ENCODE peak calls at places on chromosomes 2 and 18, in seven cellular contexts. One of them, this sample, is unnamed.
A peak's percentile ranks its signal among the peaks of the same experiment; 100 is the strongest.

GRCh38 chr2:235598026-235598425 is 104.2 kb downstream of the AGAP1 start:
- DNase-seq in A549: no peak
- DNase-seq in neural crest cell: no peak
- DNase-seq in choroid plexus epithelial cell: no peak
- DNase-seq in amygdala: no peak
- DNase-seq in mesothelial cell of epicardium: no peak
- DNase-seq in lower lobe of right lung: no peak
- DNase-seq in this sample: no peak

GRCh38 chr2:127464470-127465257 is 46.4 kb downstream of the PROC start:
- DNase-seq in mesothelial cell of epicardium: no peak
- DNase-seq in A549: no peak
- DNase-seq in amygdala: no peak
- DNase-seq in lower lobe of right lung: no peak
- DNase-seq in neural crest cell: no peak
- DNase-seq in choroid plexus epithelial cell: no peak
- DNase-seq in this sample: no peak

GRCh38 chr2:238439093-238439849 is 12.5 kb downstream of the ASB1 start:
- DNase-seq in mesothelial cell of epicardium: no peak
- DNase-seq in neural crest cell: no peak
- DNase-seq in A549: peak; percentile 55
- DNase-seq in choroid plexus epithelial cell: peak; percentile 90
- DNase-seq in lower lobe of right lung: no peak
- DNase-seq in amygdala: no peak
- DNase-seq in this sample: no peak

GRCh38 chr18:58882039-58882438 is 17.4 kb downstream of the ZNF532 start:
- DNase-seq in mesothelial cell of epicardium: no peak
- DNase-seq in amygdala: no peak
- DNase-seq in choroid plexus epithelial cell: no peak
- DNase-seq in lower lobe of right lung: no peak
- DNase-seq in A549: no peak
- DNase-seq in neural crest cell: no peak
- DNase-seq in this sample: no peak

GRCh38 chr2:164542584-164543021 is 78.7 kb downstream of the GRB14 start:
- DNase-seq in mesothelial cell of epicardium: no peak
- DNase-seq in choroid plexus epithelial cell: peak; percentile 85
- DNase-seq in lower lobe of right lung: no peak
- DNase-seq in amygdala: no peak
- DNase-seq in A549: no peak
- DNase-seq in neural crest cell: no peak
- DNase-seq in this sample: no peak

GRCh38 chr2:128663371-128664050 is 344.8 kb upstream of the HS6ST1 start:
- DNase-seq in neural crest cell: no peak
- DNase-seq in choroid plexus epithelial cell: no peak
- DNase-seq in A549: no peak
- DNase-seq in amygdala: no peak
- DNase-seq in mesothelial cell of epicardium: no peak
- DNase-seq in lower lobe of right lung: no peak
- DNase-seq in this sample: no peak

GRCh38 chr2:209517436-209517835 is 93.6 kb downstream of the MAP2 start:
- DNase-seq in choroid plexus epithelial cell: no peak
- DNase-seq in A549: no peak
- DNase-seq in neural crest cell: no peak
- DNase-seq in lower lobe of right lung: no peak
- DNase-seq in amygdala: no peak
- DNase-seq in mesothelial cell of epicardium: no peak
- DNase-seq in this sample: no peak

GRCh38 chr2:207673431-207673830 is 38.0 kb upstream of the CCNYL1 start:
- DNase-seq in neural crest cell: no peak
- DNase-seq in A549: no peak
- DNase-seq in choroid plexus epithelial cell: no peak
- DNase-seq in amygdala: no peak
- DNase-seq in mesothelial cell of epicardium: no peak
- DNase-seq in lower lobe of right lung: no peak
- DNase-seq in this sample: no peak

GRCh38 chr18:31581498-31582197 is 10.0 kb upstream of the TTR start:
- DNase-seq in choroid plexus epithelial cell: peak; percentile 36
- DNase-seq in lower lobe of right lung: no peak
- DNase-seq in neural crest cell: no peak
- DNase-seq in A549: no peak
- DNase-seq in amygdala: no peak
- DNase-seq in mesothelial cell of epicardium: no peak
- DNase-seq in this sample: no peak

GRCh38 chr2:219782999-219783398 is 155.6 kb downstream of the SLC4A3 start:
- DNase-seq in amygdala: no peak
- DNase-seq in A549: no peak
- DNase-seq in lower lobe of right lung: no peak
- DNase-seq in neural crest cell: no peak
- DNase-seq in mesothelial cell of epicardium: no peak
- DNase-seq in choroid plexus epithelial cell: no peak
- DNase-seq in this sample: peak; percentile 6

GRCh38 chr2:71950256-71951066 is 197.2 kb downstream of the CYP26B1 start:
- DNase-seq in A549: no peak
- DNase-seq in lower lobe of right lung: no peak
- DNase-seq in neural crest cell: no peak
- DNase-seq in choroid plexus epithelial cell: no peak
- DNase-seq in amygdala: no peak
- DNase-seq in mesothelial cell of epicardium: peak; percentile 31
- DNase-seq in this sample: no peak

GRCh38 chr2:212032032-212032431 is 506.6 kb downstream of the ERBB4 start:
- DNase-seq in lower lobe of right lung: no peak
- DNase-seq in amygdala: no peak
- DNase-seq in mesothelial cell of epicardium: no peak
- DNase-seq in choroid plexus epithelial cell: peak; percentile 84
- DNase-seq in A549: no peak
- DNase-seq in neural crest cell: no peak
- DNase-seq in this sample: no peak

GRCh38 chr2:159185401-159186130 is 100.9 kb downstream of the WDSUB1 start:
- DNase-seq in mesothelial cell of epicardium: no peak
- DNase-seq in neural crest cell: no peak
- DNase-seq in lower lobe of right lung: no peak
- DNase-seq in choroid plexus epithelial cell: peak; percentile 62
- DNase-seq in amygdala: no peak
- DNase-seq in A549: peak; percentile 10
- DNase-seq in this sample: peak; percentile 24

GRCh38 chr2:128319773-128320608 is 1.3 kb upstream of the HS6ST1 start:
- DNase-seq in neural crest cell: no peak
- DNase-seq in A549: no peak
- DNase-seq in mesothelial cell of epicardium: peak; percentile 40
- DNase-seq in lower lobe of right lung: peak; percentile 45
- DNase-seq in amygdala: no peak
- DNase-seq in choroid plexus epithelial cell: no peak
- DNase-seq in this sample: no peak

GRCh38 chr2:205352593-205352992 is 329.7 kb upstream of the NRP2 start:
- DNase-seq in lower lobe of right lung: no peak
- DNase-seq in neural crest cell: no peak
- DNase-seq in mesothelial cell of epicardium: no peak
- DNase-seq in amygdala: no peak
- DNase-seq in A549: no peak
- DNase-seq in choroid plexus epithelial cell: peak; percentile 31
- DNase-seq in this sample: no peak

GRCh38 chr2:216292886-216293291 is 79.4 kb downstream of the MARCHF4 start:
- DNase-seq in mesothelial cell of epicardium: no peak
- DNase-seq in amygdala: no peak
- DNase-seq in lower lobe of right lung: no peak
- DNase-seq in choroid plexus epithelial cell: no peak
- DNase-seq in neural crest cell: no peak
- DNase-seq in A549: no peak
- DNase-seq in this sample: no peak

GRCh38 chr2:171512683-171513082 is 9.6 kb upstream of the CYBRD1 start:
- DNase-seq in neural crest cell: no peak
- DNase-seq in mesothelial cell of epicardium: no peak
- DNase-seq in lower lobe of right lung: no peak
- DNase-seq in A549: no peak
- DNase-seq in amygdala: no peak
- DNase-seq in choroid plexus epithelial cell: no peak
- DNase-seq in this sample: no peak

GRCh38 chr2:148664229-148664628 is 19.7 kb downstream of the EPC2 start:
- DNase-seq in choroid plexus epithelial cell: no peak
- DNase-seq in lower lobe of right lung: no peak
- DNase-seq in mesothelial cell of epicardium: no peak
- DNase-seq in A549: no peak
- DNase-seq in amygdala: no peak
- DNase-seq in neural crest cell: no peak
- DNase-seq in this sample: no peak

GRCh38 chr2:230908094-230908594 is 16.9 kb downstream of the GPR55 start:
- DNase-seq in mesothelial cell of epicardium: no peak
- DNase-seq in neural crest cell: no peak
- DNase-seq in choroid plexus epithelial cell: peak; percentile 8
- DNase-seq in lower lobe of right lung: no peak
- DNase-seq in amygdala: no peak
- DNase-seq in A549: no peak
- DNase-seq in this sample: no peak

GRCh38 chr2:161954103-161954502 is 119.9 kb downstream of the DPP4 start:
- DNase-seq in neural crest cell: no peak
- DNase-seq in choroid plexus epithelial cell: peak; percentile 6
- DNase-seq in mesothelial cell of epicardium: no peak
- DNase-seq in amygdala: no peak
- DNase-seq in A549: no peak
- DNase-seq in lower lobe of right lung: no peak
- DNase-seq in this sample: no peak

GRCh38 chr2:239329284-239329971 is 71.4 kb downstream of the HDAC4 start:
- DNase-seq in amygdala: no peak
- DNase-seq in A549: no peak
- DNase-seq in mesothelial cell of epicardium: peak; percentile 35
- DNase-seq in neural crest cell: no peak
- DNase-seq in lower lobe of right lung: no peak
- DNase-seq in choroid plexus epithelial cell: no peak
- DNase-seq in this sample: no peak

GRCh38 chr18:7855051-7855450 is 287.9 kb downstream of the PTPRM start:
- DNase-seq in mesothelial cell of epicardium: no peak
- DNase-seq in amygdala: no peak
- DNase-seq in lower lobe of right lung: no peak
- DNase-seq in choroid plexus epithelial cell: no peak
- DNase-seq in A549: no peak
- DNase-seq in neural crest cell: no peak
- DNase-seq in this sample: no peak

GRCh38 chr18:75129717-75130477 is 79.0 kb downstream of the PTGR3 start:
- DNase-seq in choroid plexus epithelial cell: no peak
- DNase-seq in neural crest cell: no peak
- DNase-seq in mesothelial cell of epicardium: peak; percentile 27
- DNase-seq in amygdala: no peak
- DNase-seq in A549: no peak
- DNase-seq in lower lobe of right lung: no peak
- DNase-seq in this sample: no peak

GRCh38 chr18:58505181-58505580 is 123.7 kb downstream of the ALPK2 start:
- DNase-seq in A549: no peak
- DNase-seq in mesothelial cell of epicardium: no peak
- DNase-seq in choroid plexus epithelial cell: no peak
- DNase-seq in lower lobe of right lung: no peak
- DNase-seq in amygdala: no peak
- DNase-seq in neural crest cell: no peak
- DNase-seq in this sample: no peak